ENCODE peak calls at places on chromosomes 3 and 15, in nine cellular contexts. One of them, this sample, is unnamed.

GRCh38 chr15:58469432-58470353 is 37.9 kb downstream of the LIPC start:
- DNase-seq in mesothelial cell of epicardium: no peak
- DNase-seq in H9: peak; percentile 47
- DNase-seq in fibroblast of pulmonary artery: peak; percentile 98
- DNase-seq in bronchial epithelial cell: peak; percentile 94
- DNase-seq in heart right ventricle: no peak
- DNase-seq in astrocyte: peak; percentile 99
- DNase-seq in IMR-90: peak; percentile 97
- DNase-seq in AG10803: peak; percentile 98
- DNase-seq in this sample: no peak

GRCh38 chr3:132723024-132723462 is 834 bp upstream of the NPHP3 start:
- DNase-seq in mesothelial cell of epicardium: no peak
- DNase-seq in H9: no peak
- DNase-seq in fibroblast of pulmonary artery: no peak
- DNase-seq in bronchial epithelial cell: no peak
- DNase-seq in heart right ventricle: no peak
- DNase-seq in astrocyte: peak; percentile 72
- DNase-seq in IMR-90: no peak
- DNase-seq in AG10803: no peak
- DNase-seq in this sample: no peak

GRCh38 chr3:42394579-42395288 is 15.7 kb downstream of the LYZL4 start:
- DNase-seq in mesothelial cell of epicardium: no peak
- DNase-seq in H9: no peak
- DNase-seq in fibroblast of pulmonary artery: no peak
- DNase-seq in bronchial epithelial cell: no peak
- DNase-seq in heart right ventricle: no peak
- DNase-seq in astrocyte: no peak
- DNase-seq in IMR-90: no peak
- DNase-seq in AG10803: no peak
- DNase-seq in this sample: no peak

GRCh38 chr3:144129536-144130214 is 158.1 kb downstream of the DIPK2A start:
- DNase-seq in mesothelial cell of epicardium: no peak
- DNase-seq in H9: no peak
- DNase-seq in fibroblast of pulmonary artery: no peak
- DNase-seq in bronchial epithelial cell: peak; percentile 28
- DNase-seq in heart right ventricle: no peak
- DNase-seq in astrocyte: no peak
- DNase-seq in IMR-90: no peak
- DNase-seq in AG10803: no peak
- DNase-seq in this sample: no peak

GRCh38 chr3:45188714-45189659 is 37.1 kb downstream of the TMEM158 start:
- DNase-seq in mesothelial cell of epicardium: no peak
- DNase-seq in H9: no peak
- DNase-seq in fibroblast of pulmonary artery: no peak
- DNase-seq in bronchial epithelial cell: no peak
- DNase-seq in heart right ventricle: no peak
- DNase-seq in astrocyte: no peak
- DNase-seq in IMR-90: peak; percentile 28
- DNase-seq in AG10803: no peak
- DNase-seq in this sample: no peak

GRCh38 chr3:57000012-57000411 is 60.5 kb upstream of the SPATA12 start:
- DNase-seq in mesothelial cell of epicardium: no peak
- DNase-seq in H9: no peak
- DNase-seq in fibroblast of pulmonary artery: no peak
- DNase-seq in bronchial epithelial cell: no peak
- DNase-seq in heart right ventricle: no peak
- DNase-seq in astrocyte: no peak
- DNase-seq in IMR-90: no peak
- DNase-seq in AG10803: no peak
- DNase-seq in this sample: no peak

GRCh38 chr3:145522893-145523651 is 637.9 kb downstream of the PLOD2 start:
- DNase-seq in mesothelial cell of epicardium: no peak
- DNase-seq in H9: no peak
- DNase-seq in fibroblast of pulmonary artery: no peak
- DNase-seq in bronchial epithelial cell: no peak
- DNase-seq in heart right ventricle: no peak
- DNase-seq in astrocyte: no peak
- DNase-seq in IMR-90: no peak
- DNase-seq in AG10803: no peak
- DNase-seq in this sample: no peak

GRCh38 chr15:55379095-55379494 is 29.1 kb downstream of the CCPG1 start:
- DNase-seq in mesothelial cell of epicardium: no peak
- DNase-seq in H9: no peak
- DNase-seq in fibroblast of pulmonary artery: no peak
- DNase-seq in bronchial epithelial cell: no peak
- DNase-seq in heart right ventricle: no peak
- DNase-seq in astrocyte: no peak
- DNase-seq in IMR-90: no peak
- DNase-seq in AG10803: no peak
- DNase-seq in this sample: no peak

GRCh38 chr15:70091649-70092461 is 5.9 kb downstream of the TLE3 start:
- DNase-seq in mesothelial cell of epicardium: no peak
- DNase-seq in H9: no peak
- DNase-seq in fibroblast of pulmonary artery: peak; percentile 22
- DNase-seq in bronchial epithelial cell: peak; percentile 87
- DNase-seq in heart right ventricle: no peak
- DNase-seq in astrocyte: peak; percentile 71
- DNase-seq in IMR-90: no peak
- DNase-seq in AG10803: no peak
- DNase-seq in this sample: peak; percentile 37

GRCh38 chr3:46065294-46065705 is 38.0 kb upstream of the XCR1 start:
- DNase-seq in mesothelial cell of epicardium: peak; percentile 56
- DNase-seq in H9: no peak
- DNase-seq in fibroblast of pulmonary artery: no peak
- DNase-seq in bronchial epithelial cell: peak; percentile 62
- DNase-seq in heart right ventricle: no peak
- DNase-seq in astrocyte: no peak
- DNase-seq in IMR-90: peak; percentile 8
- DNase-seq in AG10803: no peak
- DNase-seq in this sample: no peak

GRCh38 chr3:156010829-156011228 is 109.5 kb upstream of the KCNAB1 start:
- DNase-seq in mesothelial cell of epicardium: no peak
- DNase-seq in H9: no peak
- DNase-seq in fibroblast of pulmonary artery: peak; percentile 13
- DNase-seq in bronchial epithelial cell: peak; percentile 39
- DNase-seq in heart right ventricle: no peak
- DNase-seq in astrocyte: no peak
- DNase-seq in IMR-90: no peak
- DNase-seq in AG10803: peak; percentile 1
- DNase-seq in this sample: no peak
- TF ChIP-seq CTCF in mesothelial cell of epicardium: no peak
- TF ChIP-seq CTCF in H9: peak; percentile 74
- TF ChIP-seq CTCF in fibroblast of pulmonary artery: peak; percentile 31
- TF ChIP-seq CTCF in bronchial epithelial cell: peak; percentile 58
- TF ChIP-seq CTCF in heart right ventricle: no peak
- TF ChIP-seq CTCF in astrocyte: no peak
- TF ChIP-seq CTCF in IMR-90: no peak
- TF ChIP-seq CTCF in AG10803: peak; percentile 39
- TF ChIP-seq CTCF in this sample: peak; percentile 78

GRCh38 chr3:13927295-13927694 is 47.4 kb upstream of the WNT7A start:
- DNase-seq in mesothelial cell of epicardium: no peak
- DNase-seq in H9: peak; percentile 29
- DNase-seq in fibroblast of pulmonary artery: no peak
- DNase-seq in bronchial epithelial cell: no peak
- DNase-seq in heart right ventricle: no peak
- DNase-seq in astrocyte: no peak
- DNase-seq in IMR-90: peak; percentile 0
- DNase-seq in AG10803: no peak
- DNase-seq in this sample: no peak
- TF ChIP-seq CTCF in mesothelial cell of epicardium: no peak
- TF ChIP-seq CTCF in H9: peak; percentile 41
- TF ChIP-seq CTCF in fibroblast of pulmonary artery: no peak
- TF ChIP-seq CTCF in bronchial epithelial cell: peak; percentile 13
- TF ChIP-seq CTCF in heart right ventricle: no peak
- TF ChIP-seq CTCF in astrocyte: no peak
- TF ChIP-seq CTCF in IMR-90: no peak
- TF ChIP-seq CTCF in AG10803: peak; percentile 4
- TF ChIP-seq CTCF in this sample: peak; percentile 30

DNA sequence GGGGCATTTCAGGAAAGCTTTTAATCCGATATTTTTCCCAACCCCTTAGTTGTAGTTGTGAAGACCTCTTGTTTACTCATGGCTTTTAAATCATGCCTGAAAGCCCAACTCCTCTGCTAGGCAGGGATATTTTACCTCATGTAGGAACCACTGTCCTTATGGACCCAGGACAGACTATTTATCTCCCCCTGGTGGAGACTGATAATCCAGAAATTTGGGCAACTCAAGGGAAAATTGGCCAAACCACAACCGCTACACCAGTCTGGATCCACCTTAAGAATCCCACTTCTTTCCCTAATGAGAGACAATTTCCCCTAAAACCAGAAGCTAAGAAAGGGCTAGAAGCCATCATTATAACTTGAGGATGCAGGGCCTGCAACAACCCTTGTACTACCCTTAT is 248.1 kb upstream of the STAC start:
- DNase-seq in mesothelial cell of epicardium: no peak
- DNase-seq in H9: no peak
- DNase-seq in fibroblast of pulmonary artery: no peak
- DNase-seq in bronchial epithelial cell: no peak
- DNase-seq in heart right ventricle: no peak
- DNase-seq in astrocyte: no peak
- DNase-seq in IMR-90: no peak
- DNase-seq in AG10803: no peak
- DNase-seq in this sample: no peak
- TF ChIP-seq CTCF in mesothelial cell of epicardium: peak; percentile 23
- TF ChIP-seq CTCF in H9: peak; percentile 53
- TF ChIP-seq CTCF in fibroblast of pulmonary artery: peak; percentile 12
- TF ChIP-seq CTCF in bronchial epithelial cell: no peak
- TF ChIP-seq CTCF in heart right ventricle: no peak
- TF ChIP-seq CTCF in astrocyte: no peak
- TF ChIP-seq CTCF in IMR-90: no peak
- TF ChIP-seq CTCF in AG10803: peak; percentile 19
- TF ChIP-seq CTCF in this sample: peak; percentile 30

DNA sequence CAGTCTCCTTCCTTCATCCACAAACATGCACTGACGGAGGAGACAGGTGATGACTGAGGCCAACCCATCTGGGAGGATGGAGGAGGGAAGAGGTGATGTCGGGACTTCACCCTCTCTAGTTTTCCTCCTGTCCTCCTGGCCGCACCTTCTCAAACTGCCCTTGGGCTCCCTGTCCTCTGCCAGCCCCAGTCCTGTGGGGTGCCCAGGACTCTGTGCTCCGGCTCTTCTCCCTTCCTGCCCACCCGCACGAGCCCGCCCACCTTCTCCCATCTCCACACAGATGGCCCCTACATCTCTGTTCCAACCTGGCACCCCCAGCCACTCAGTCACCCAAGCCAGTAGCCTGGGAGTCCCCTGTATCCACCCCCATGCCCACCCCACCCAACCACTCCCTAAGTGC is 206.7 kb upstream of the LINGO1 start:
- DNase-seq in mesothelial cell of epicardium: no peak
- DNase-seq in H9: peak; percentile 19
- DNase-seq in fibroblast of pulmonary artery: no peak
- DNase-seq in bronchial epithelial cell: no peak
- DNase-seq in heart right ventricle: no peak
- DNase-seq in astrocyte: no peak
- DNase-seq in IMR-90: no peak
- DNase-seq in AG10803: no peak
- DNase-seq in this sample: peak; percentile 71
- TF ChIP-seq CTCF in mesothelial cell of epicardium: no peak
- TF ChIP-seq CTCF in H9: no peak
- TF ChIP-seq CTCF in fibroblast of pulmonary artery: no peak
- TF ChIP-seq CTCF in bronchial epithelial cell: no peak
- TF ChIP-seq CTCF in heart right ventricle: no peak
- TF ChIP-seq CTCF in astrocyte: no peak
- TF ChIP-seq CTCF in IMR-90: no peak
- TF ChIP-seq CTCF in AG10803: no peak
- TF ChIP-seq CTCF in this sample: no peak